ENCODE peak calls at places on chromosomes 11 and 22, in four cellular contexts. X is activated CD4-positive, alpha-beta T cell treated with anti-CD3 and anti-CD28 coated beads for 24 hours; J is activated T-cell treated with anti-CD3 and anti-CD28 coated beads for 1 hour; P is cerebellum. G is an unnamed sample.

GRCh38 chr11:34749666-34750659 is 129.1 kb downstream of the EHF start:
- DNase-seq in X (no peak), J (no peak), P (no peak), G (no peak)

GRCh38 chr11:73230276-73230875 is 12.3 kb downstream of the P2RY2 start:
- DNase-seq in X (no peak), J (no peak), P (no peak), G (no peak)

GRCh38 chr22:26330971-26331625 is 98.0 kb upstream of the ASPHD2 start:
- DNase-seq in X (peak), J (peak), P (peak), G (peak)

GRCh38 chr11:6251120-6251733 is 8.4 kb upstream of the CCKBR start:
- DNase-seq in X (peak), J (peak), P (peak), G (peak)

GRCh38 chr11:120827820-120828219 is 196.1 kb upstream of the TBCEL start:
- DNase-seq in X (no peak), J (no peak), P (no peak), G (no peak)

GRCh38 chr11:74493816-74494630 is 499 bp upstream of the LIPT2 start:
- DNase-seq in X (no peak), J (no peak), P (no peak), G (peak)

GRCh38 chr11:8258289-8258688 is 5.4 kb downstream of the LMO1 start:
- DNase-seq in X (no peak), J (no peak), P (peak), G (no peak)

GRCh38 chr11:10317281-10317755 is 12.4 kb downstream of the ADM start:
- DNase-seq in X (no peak), J (no peak), P (no peak), G (no peak)

GRCh38 chr11:1632053-1632714 is 2.6 kb downstream of the KRTAP5-5 start:
- DNase-seq in X (no peak), J (no peak), P (no peak), G (no peak)

GRCh38 chr11:103987631-103988594 is 48.5 kb upstream of the DDI1 start:
- DNase-seq in X (no peak), J (no peak), P (no peak), G (no peak)

GRCh38 chr11:124946735-124947141 is 7.3 kb upstream of the CCDC15 start:
- DNase-seq in X (no peak), J (no peak), P (no peak), G (no peak)